ENCODE peak calls at places on chromosome 2, in four cellular contexts. One of them, this sample, is unnamed.

GRCh38 chr2:133497261-133497893 is 70.9 kb downstream of the NCKAP5 start:
- DNase-seq in H7: peak; percentile 36
- DNase-seq in mammary epithelial cell: peak; percentile 50
- DNase-seq in stimulated activated CD8-positive, alpha-beta memory T cell treated with anti-CD3 and anti-CD28 coated beads, Interleukin-7, amount 100 ng/mL, for 48 hours: no peak
- DNase-seq in this sample: no peak

GRCh38 chr2:62506421-62506750 is 391 bp upstream of the TMEM17 start:
- DNase-seq in stimulated activated CD8-positive, alpha-beta memory T cell treated with anti-CD3 and anti-CD28 coated beads, Interleukin-7, amount 100 ng/mL, for 48 hours: no peak
- DNase-seq in H7: no peak
- DNase-seq in mammary epithelial cell: no peak
- DNase-seq in this sample: no peak

GRCh38 chr2:150520088-150520487 is 32.6 kb upstream of the RND3 start:
- DNase-seq in H7: no peak
- DNase-seq in mammary epithelial cell: peak; percentile 36
- DNase-seq in stimulated activated CD8-positive, alpha-beta memory T cell treated with anti-CD3 and anti-CD28 coated beads, Interleukin-7, amount 100 ng/mL, for 48 hours: no peak
- DNase-seq in this sample: no peak

GRCh38 chr2:67286981-67287759 is 110.0 kb upstream of the ETAA1 start:
- DNase-seq in stimulated activated CD8-positive, alpha-beta memory T cell treated with anti-CD3 and anti-CD28 coated beads, Interleukin-7, amount 100 ng/mL, for 48 hours: no peak
- DNase-seq in mammary epithelial cell: no peak
- DNase-seq in H7: no peak
- DNase-seq in this sample: no peak

GRCh38 chr2:1952582-1952981 is 208.3 kb upstream of the PXDN start:
- DNase-seq in stimulated activated CD8-positive, alpha-beta memory T cell treated with anti-CD3 and anti-CD28 coated beads, Interleukin-7, amount 100 ng/mL, for 48 hours: no peak
- DNase-seq in H7: no peak
- DNase-seq in mammary epithelial cell: no peak
- DNase-seq in this sample: no peak

GRCh38 chr2:33216508-33217182 is 259.8 kb upstream of the RASGRP3 start:
- DNase-seq in H7: no peak
- DNase-seq in mammary epithelial cell: no peak
- DNase-seq in stimulated activated CD8-positive, alpha-beta memory T cell treated with anti-CD3 and anti-CD28 coated beads, Interleukin-7, amount 100 ng/mL, for 48 hours: no peak
- DNase-seq in this sample: no peak

GRCh38 chr2:206482123-206482522 is 38.8 kb downstream of the ADAM23 start:
- DNase-seq in stimulated activated CD8-positive, alpha-beta memory T cell treated with anti-CD3 and anti-CD28 coated beads, Interleukin-7, amount 100 ng/mL, for 48 hours: no peak
- DNase-seq in mammary epithelial cell: peak; percentile 50
- DNase-seq in H7: no peak
- DNase-seq in this sample: no peak

GRCh38 chr2:201795608-201796477 is 10.5 kb upstream of the CDK15 start:
- DNase-seq in stimulated activated CD8-positive, alpha-beta memory T cell treated with anti-CD3 and anti-CD28 coated beads, Interleukin-7, amount 100 ng/mL, for 48 hours: no peak
- DNase-seq in mammary epithelial cell: peak; percentile 55
- DNase-seq in H7: peak; percentile 85
- DNase-seq in this sample: no peak